ENCODE peak calls at places on chromosomes 12 and 14, in seven cellular contexts. T is H9; B is choroid plexus epithelial cell; H is fibroblast of the conjunctiva; Q is stimulated activated CD4-positive, alpha-beta T cell treated with anti-CD3 and anti-CD28 coated beads, TNF-alpha, amount 100 ng/mL, for 1 hour; S is kidney glomerular epithelial cell; I is AG20443. C is an unnamed sample.

GRCh38 chr12:32515137-32515860 is 115.9 kb downstream of the FGD4 start:
- DNase-seq in T (no peak), H (no peak), B (no peak), I (no peak), Q (no peak), S (no peak), C (no peak)

GRCh38 chr14:53953828-53954550 is 2.6 kb downstream of the BMP4 start:
- DNase-seq in H (no peak), B (peak; percentile 14), I (peak; percentile 58), T (peak; percentile 43), S (peak; percentile 25), Q (no peak), C (no peak)

GRCh38 chr12:114625294-114625851 is 58.6 kb downstream of the TBX3 start:
- DNase-seq in S (no peak), T (peak; percentile 83), Q (no peak), B (peak; percentile 80), I (peak; percentile 73), H (peak; percentile 36), C (peak; percentile 40)

GRCh38 chr12:112096070-112096469 is 12.5 kb downstream of the NAA25 start:
- DNase-seq in H (no peak), Q (no peak), B (no peak), I (no peak), T (no peak), S (no peak), C (no peak)

GRCh38 chr12:64007853-64008252 is 163.4 kb downstream of the SRGAP1 start:
- DNase-seq in Q (no peak), H (no peak), I (no peak), S (no peak), B (peak; percentile 33), T (no peak), C (no peak)

GRCh38 chr12:128111951-128112350 is 155.0 kb upstream of the TMEM132C start:
- DNase-seq in Q (no peak), S (no peak), I (no peak), H (no peak), B (no peak), T (peak; percentile 75), C (no peak)

GRCh38 chr12:32983968-32984367 is 87.4 kb upstream of the PKP2 start:
- DNase-seq in S (no peak), Q (no peak), H (no peak), I (no peak), B (no peak), T (peak; percentile 76), C (no peak)

GRCh38 chr12:28827841-28828240 is 321.2 kb upstream of the FAR2 start:
- DNase-seq in H (no peak), I (no peak), T (no peak), S (no peak), Q (no peak), B (no peak), C (no peak)

GRCh38 chr12:109981311-109981710 is 14.9 kb downstream of the GIT2 start:
- DNase-seq in Q (no peak), H (no peak), B (no peak), I (no peak), S (no peak), T (no peak), C (no peak)

GRCh38 chr14:52683985-52684520 is 11.3 kb downstream of the ERO1A start:
- DNase-seq in I (no peak), Q (no peak), S (no peak), T (no peak), B (peak; percentile 48), H (no peak), C (no peak)